ENCODE peak calls at places on chromosomes 4 and X, in five cellular contexts. One of them, this sample, is unnamed.

GRCh38 chr4:146051724-146052396 is 113.2 kb upstream of the ZNF827 start:
- DNase-seq in HCT116: no peak
- DNase-seq in GM23338: no peak
- DNase-seq in SK-N-SH: no peak
- DNase-seq in Panc1: no peak
- DNase-seq in this sample: no peak

GRCh38 chr4:14726441-14727405 is 275.6 kb upstream of the CPEB2 start:
- DNase-seq in HCT116: no peak
- DNase-seq in GM23338: peak
- DNase-seq in SK-N-SH: no peak
- DNase-seq in Panc1: no peak
- DNase-seq in this sample: no peak

GRCh38 chr4:100823066-100823992 is 305.5 kb upstream of the EMCN start:
- DNase-seq in HCT116: peak
- DNase-seq in GM23338: no peak
- DNase-seq in SK-N-SH: no peak
- DNase-seq in Panc1: peak
- DNase-seq in this sample: no peak

GRCh38 chrX:46912098-46912672 is at the start of gene JADE3:
- DNase-seq in HCT116: peak
- DNase-seq in GM23338: peak
- DNase-seq in SK-N-SH: peak
- DNase-seq in Panc1: peak
- DNase-seq in this sample: peak

GRCh38 chr4:72063726-72064125 is 31.9 kb downstream of the NPFFR2 start:
- DNase-seq in HCT116: no peak
- DNase-seq in GM23338: no peak
- DNase-seq in SK-N-SH: no peak
- DNase-seq in Panc1: no peak
- DNase-seq in this sample: no peak

GRCh38 chrX:79413009-79413408 is 45.9 kb upstream of the ITM2A start:
- DNase-seq in HCT116: no peak
- DNase-seq in GM23338: peak
- DNase-seq in SK-N-SH: peak
- DNase-seq in Panc1: peak
- DNase-seq in this sample: peak

GRCh38 chrX:3066555-3066954 is 25.3 kb downstream of the ARSF start:
- DNase-seq in HCT116: no peak
- DNase-seq in GM23338: peak
- DNase-seq in SK-N-SH: peak
- DNase-seq in Panc1: no peak
- DNase-seq in this sample: peak

GRCh38 chrX:131711478-131711867 is 167.6 kb downstream of the OR13H1 start:
- DNase-seq in HCT116: no peak
- DNase-seq in GM23338: no peak
- DNase-seq in SK-N-SH: no peak
- DNase-seq in Panc1: no peak
- DNase-seq in this sample: no peak

GRCh38 chr4:133147922-133148689 is 988 bp upstream of the PCDH10 start:
- DNase-seq in HCT116: no peak
- DNase-seq in GM23338: peak
- DNase-seq in SK-N-SH: peak
- DNase-seq in Panc1: no peak
- DNase-seq in this sample: no peak

GRCh38 chr4:65658117-65658516 is 12.2 kb downstream of the EPHA5 start:
- DNase-seq in HCT116: no peak
- DNase-seq in GM23338: peak
- DNase-seq in SK-N-SH: no peak
- DNase-seq in Panc1: no peak
- DNase-seq in this sample: no peak

GRCh38 chr4:145589923-145590702 is 29.1 kb upstream of the MMAA start:
- DNase-seq in HCT116: no peak
- DNase-seq in GM23338: no peak
- DNase-seq in SK-N-SH: no peak
- DNase-seq in Panc1: no peak
- DNase-seq in this sample: no peak

GRCh38 chrX:133897593-133898163 is 87.7 kb downstream of the GPC3 start:
- DNase-seq in HCT116: no peak
- DNase-seq in GM23338: no peak
- DNase-seq in SK-N-SH: no peak
- DNase-seq in Panc1: no peak
- DNase-seq in this sample: no peak

GRCh38 chr4:791866-792630 is 33.9 kb downstream of the CPLX1 start:
- DNase-seq in HCT116: no peak
- DNase-seq in GM23338: peak
- DNase-seq in SK-N-SH: no peak
- DNase-seq in Panc1: no peak
- DNase-seq in this sample: no peak

GRCh38 chr4:142565771-142566170 is 280.3 kb downstream of the INPP4B start:
- DNase-seq in HCT116: no peak
- DNase-seq in GM23338: no peak
- DNase-seq in SK-N-SH: no peak
- DNase-seq in Panc1: no peak
- DNase-seq in this sample: no peak

GRCh38 chrX:112359906-112360305 is 277.3 kb upstream of the TRPC5 start:
- DNase-seq in HCT116: no peak
- DNase-seq in GM23338: no peak
- DNase-seq in SK-N-SH: no peak
- DNase-seq in Panc1: no peak
- DNase-seq in this sample: no peak

GRCh38 chr4:114782842-114783595 is 184.4 kb downstream of the UGT8 start:
- DNase-seq in HCT116: no peak
- DNase-seq in GM23338: peak
- DNase-seq in SK-N-SH: no peak
- DNase-seq in Panc1: no peak
- DNase-seq in this sample: no peak

GRCh38 chr4:159142254-159142653 is 39.4 kb downstream of the RAPGEF2 start:
- DNase-seq in HCT116: no peak
- DNase-seq in GM23338: no peak
- DNase-seq in SK-N-SH: no peak
- DNase-seq in Panc1: no peak
- DNase-seq in this sample: no peak

GRCh38 chr4:186807131-186807530 is 83.5 kb upstream of the FAT1 start:
- DNase-seq in HCT116: no peak
- DNase-seq in GM23338: no peak
- DNase-seq in SK-N-SH: no peak
- DNase-seq in Panc1: no peak
- DNase-seq in this sample: no peak

GRCh38 chrX:74449322-74449936 is 28.1 kb downstream of the SLC16A2 start:
- DNase-seq in HCT116: peak
- DNase-seq in GM23338: no peak
- DNase-seq in SK-N-SH: no peak
- DNase-seq in Panc1: peak
- DNase-seq in this sample: no peak

GRCh38 chrX:826026-826425 is 195.4 kb downstream of the SHOX start:
- DNase-seq in HCT116: no peak
- DNase-seq in GM23338: no peak
- DNase-seq in SK-N-SH: no peak
- DNase-seq in Panc1: no peak
- DNase-seq in this sample: no peak

GRCh38 chrX:120120223-120120622 is 4.5 kb upstream of the RHOXF1 start:
- DNase-seq in HCT116: no peak
- DNase-seq in GM23338: no peak
- DNase-seq in SK-N-SH: no peak
- DNase-seq in Panc1: no peak
- DNase-seq in this sample: no peak

GRCh38 chr4:152901205-152901604 is 34.9 kb upstream of the FHDC1 start:
- DNase-seq in HCT116: no peak
- DNase-seq in GM23338: no peak
- DNase-seq in SK-N-SH: no peak
- DNase-seq in Panc1: no peak
- DNase-seq in this sample: no peak

GRCh38 chr4:155692361-155692760 is 25.7 kb downstream of the GUCY1A1 start:
- DNase-seq in HCT116: no peak
- DNase-seq in GM23338: no peak
- DNase-seq in SK-N-SH: no peak
- DNase-seq in Panc1: no peak
- DNase-seq in this sample: no peak

GRCh38 chr4:173134426-173134825 is 34.2 kb upstream of the GALNT7 start:
- DNase-seq in HCT116: no peak
- DNase-seq in GM23338: no peak
- DNase-seq in SK-N-SH: no peak
- DNase-seq in Panc1: no peak
- DNase-seq in this sample: no peak

GRCh38 chr4:71229477-71230257 is 109.2 kb upstream of the SLC4A4 start:
- DNase-seq in HCT116: peak
- DNase-seq in GM23338: peak
- DNase-seq in SK-N-SH: peak
- DNase-seq in Panc1: peak
- DNase-seq in this sample: no peak

GRCh38 chr4:28287837-28288236 is 1427.2 kb downstream of the STIM2 start:
- DNase-seq in HCT116: no peak
- DNase-seq in GM23338: peak
- DNase-seq in SK-N-SH: no peak
- DNase-seq in Panc1: no peak
- DNase-seq in this sample: no peak

GRCh38 chrX:9465380-9466114 is 689 bp downstream of the TBL1X start:
- DNase-seq in HCT116: no peak
- DNase-seq in GM23338: peak
- DNase-seq in SK-N-SH: peak
- DNase-seq in Panc1: no peak
- DNase-seq in this sample: no peak

GRCh38 chrX:9466115-9466495 is 1.2 kb downstream of the TBL1X start:
- DNase-seq in HCT116: no peak
- DNase-seq in GM23338: peak
- DNase-seq in SK-N-SH: peak
- DNase-seq in Panc1: no peak
- DNase-seq in this sample: no peak

GRCh38 chrX:9467181-9467580 is 2.3 kb downstream of the TBL1X start:
- DNase-seq in HCT116: no peak
- DNase-seq in GM23338: no peak
- DNase-seq in SK-N-SH: no peak
- DNase-seq in Panc1: no peak
- DNase-seq in this sample: no peak

GRCh38 chrX:9466711-9467110 is 1.9 kb downstream of the TBL1X start:
- DNase-seq in HCT116: no peak
- DNase-seq in GM23338: no peak
- DNase-seq in SK-N-SH: no peak
- DNase-seq in Panc1: no peak
- DNase-seq in this sample: no peak

GRCh38 chrX:9464435-9465371 is at the start of gene TBL1X:
- DNase-seq in HCT116: no peak
- DNase-seq in GM23338: peak
- DNase-seq in SK-N-SH: peak
- DNase-seq in Panc1: no peak
- DNase-seq in this sample: no peak
- TF ChIP-seq POLR2AphosphoS5 in HCT116: peak
- TF ChIP-seq POLR2AphosphoS5 in GM23338: no peak
- TF ChIP-seq POLR2AphosphoS5 in SK-N-SH: no peak
- TF ChIP-seq POLR2AphosphoS5 in Panc1: no peak
- TF ChIP-seq POLR2AphosphoS5 in this sample: no peak

DNA sequence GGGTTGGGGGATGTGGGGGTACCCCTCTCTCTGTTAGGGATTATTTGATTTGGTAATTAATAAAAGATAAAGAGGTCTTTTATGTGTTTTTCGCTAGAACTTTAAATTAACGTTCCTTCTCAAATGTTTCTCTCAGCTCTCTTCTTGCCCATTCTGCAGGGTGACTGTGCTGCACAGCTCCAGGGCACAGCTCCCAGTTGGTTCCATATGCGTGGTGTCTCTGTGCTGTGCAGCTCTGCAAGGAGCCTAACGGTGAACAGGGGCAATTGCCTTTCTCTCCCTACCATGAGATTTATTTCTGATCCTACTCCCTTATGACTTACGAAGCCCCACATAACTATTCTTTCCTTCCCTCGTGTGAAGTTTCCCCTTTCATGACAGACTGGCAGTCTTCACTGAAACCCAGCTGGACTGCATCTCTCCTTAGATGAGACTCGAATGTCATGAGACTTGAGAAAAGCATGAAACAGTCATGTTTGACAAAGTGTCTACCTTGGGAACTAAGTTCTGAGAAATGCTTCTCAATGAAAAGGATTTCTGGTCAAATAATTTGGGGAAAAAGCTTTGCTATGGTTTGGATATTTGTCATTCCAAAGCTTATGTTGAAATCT is 50.2 kb upstream of the SPRY1 start:
- DNase-seq in HCT116: no peak
- DNase-seq in GM23338: no peak
- DNase-seq in SK-N-SH: no peak
- DNase-seq in Panc1: no peak
- DNase-seq in this sample: no peak
- H3K4me3 ChIP-seq in HCT116: no peak
- H3K4me3 ChIP-seq in GM23338: no peak
- H3K4me3 ChIP-seq in SK-N-SH: no peak
- H3K4me3 ChIP-seq in Panc1: no peak
- H3K4me3 ChIP-seq in this sample: no peak

GRCh38 chr4:184595430-184595829 is 53.8 kb downstream of the CASP3 start:
- DNase-seq in HCT116: no peak
- DNase-seq in GM23338: no peak
- DNase-seq in SK-N-SH: no peak
- DNase-seq in Panc1: no peak
- DNase-seq in this sample: no peak

GRCh38 chr4:184591070-184591677 is 58.1 kb downstream of the CASP3 start:
- DNase-seq in HCT116: no peak
- DNase-seq in GM23338: no peak
- DNase-seq in SK-N-SH: no peak
- DNase-seq in Panc1: no peak
- DNase-seq in this sample: no peak

GRCh38 chr4:184596617-184597185 is 52.5 kb downstream of the CASP3 start:
- DNase-seq in HCT116: no peak
- DNase-seq in GM23338: no peak
- DNase-seq in SK-N-SH: no peak
- DNase-seq in Panc1: no peak
- DNase-seq in this sample: no peak

GRCh38 chr4:184596044-184596616 is 53.1 kb downstream of the CASP3 start:
- DNase-seq in HCT116: no peak
- DNase-seq in GM23338: no peak
- DNase-seq in SK-N-SH: no peak
- DNase-seq in Panc1: no peak
- DNase-seq in this sample: no peak

GRCh38 chr4:184593461-184593860 is 55.8 kb downstream of the CASP3 start:
- DNase-seq in HCT116: no peak
- DNase-seq in GM23338: no peak
- DNase-seq in SK-N-SH: no peak
- DNase-seq in Panc1: no peak
- DNase-seq in this sample: no peak
- TF ChIP-seq REST in HCT116: no peak
- TF ChIP-seq REST in GM23338: no peak
- TF ChIP-seq REST in SK-N-SH: no peak
- TF ChIP-seq REST in Panc1: no peak
- TF ChIP-seq REST in this sample: no peak

DNA sequence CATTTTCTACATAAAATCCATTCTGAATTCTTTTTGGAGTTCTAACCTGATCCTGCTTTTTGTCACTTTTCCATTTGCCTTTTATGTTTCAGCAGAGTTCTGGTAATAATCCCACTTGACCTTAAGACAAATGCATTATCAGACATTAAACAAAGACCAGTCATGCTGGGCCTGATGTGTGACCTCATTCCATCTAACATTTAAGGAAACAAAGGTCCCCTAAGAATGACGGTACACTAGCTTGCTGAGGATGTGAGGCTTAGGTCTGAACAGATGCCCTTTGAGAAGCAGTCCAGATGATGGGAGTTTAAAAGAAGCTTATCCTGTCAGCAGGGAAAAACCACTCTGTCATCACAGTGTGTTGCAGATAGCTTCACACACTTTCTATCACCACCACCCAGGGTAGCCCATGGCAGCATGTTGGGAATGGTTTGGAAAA is 38.1 kb upstream of the PDE5A start:
- DNase-seq in HCT116: no peak
- DNase-seq in GM23338: no peak
- DNase-seq in SK-N-SH: no peak
- DNase-seq in Panc1: no peak
- DNase-seq in this sample: no peak
- TF ChIP-seq POLR2AphosphoS5 in HCT116: no peak
- TF ChIP-seq POLR2AphosphoS5 in GM23338: no peak
- TF ChIP-seq POLR2AphosphoS5 in SK-N-SH: no peak
- TF ChIP-seq POLR2AphosphoS5 in Panc1: no peak
- TF ChIP-seq POLR2AphosphoS5 in this sample: no peak

This sample was measured in HL-60.